ENCODE peak calls at places on chromosomes 3 and 15, in four cellular contexts. Y is HepG2, E is HEK293T, D is GM12878. O is an unnamed sample.

GRCh38 chr3:43766672-43767465 is 76.1 kb downstream of the ABHD5 start:
- DNase-seq in Y (no peak), E (no peak), D (no peak), O (no peak)

GRCh38 chr3:11810276-11810675 is 36.4 kb downstream of the TAMM41 start:
- DNase-seq in Y (no peak), E (no peak), D (no peak), O (no peak)

GRCh38 chr3:109702252-109702651 is 364.9 kb upstream of the DPPA4 start:
- DNase-seq in Y (no peak), E (no peak), D (no peak), O (no peak)

GRCh38 chr3:197730200-197730599 is 6.5 kb downstream of the RUBCN start:
- DNase-seq in Y (no peak), E (no peak), D (no peak), O (no peak)

GRCh38 chr15:85880501-85881190 is 85.9 kb upstream of the KLHL25 start:
- DNase-seq in Y (no peak), E (no peak), D (no peak), O (no peak)

GRCh38 chr15:75065467-75065850 is 42.1 kb downstream of the PPCDC start:
- DNase-seq in Y (peak), E (no peak), D (no peak), O (no peak)

GRCh38 chr3:58470363-58471024 is 21.4 kb upstream of the KCTD6 start:
- DNase-seq in Y (peak), E (no peak), D (no peak), O (no peak)

GRCh38 chr3:10442151-10442795 is 63.1 kb downstream of the ATP2B2 start:
- DNase-seq in Y (no peak), E (no peak), D (no peak), O (no peak)

GRCh38 chr3:170689218-170689874 is 103.5 kb upstream of the SLC7A14 start:
- DNase-seq in Y (no peak), E (no peak), D (no peak), O (no peak)

GRCh38 chr3:134406331-134407246 is 32.3 kb upstream of the AMOTL2 start:
- DNase-seq in Y (no peak), E (no peak), D (no peak), O (no peak)

GRCh38 chr3:186239321-186239720 is 122.7 kb downstream of the DGKG start:
- DNase-seq in Y (no peak), E (no peak), D (no peak), O (no peak)

GRCh38 chr15:84734794-84735479 is 13.5 kb upstream of the ZNF592 start:
- DNase-seq in Y (peak), E (peak), D (peak), O (peak)

GRCh38 chr3:126036056-126036549 is 47.8 kb downstream of the SLC41A3 start:
- DNase-seq in Y (no peak), E (no peak), D (no peak), O (no peak)

GRCh38 chr3:17632401-17633100 is 109.9 kb downstream of the TBC1D5 start:
- DNase-seq in Y (no peak), E (no peak), D (no peak), O (peak)

GRCh38 chr3:8490079-8490552 is 11.5 kb upstream of the LMCD1 start:
- DNase-seq in Y (peak), E (no peak), D (no peak), O (no peak)

GRCh38 chr3:54861248-54862067 is 66.4 kb downstream of the LRTM1 start:
- DNase-seq in Y (no peak), E (no peak), D (no peak), O (no peak)

GRCh38 chr3:29527251-29527650 is 246.4 kb downstream of the RBMS3 start:
- DNase-seq in Y (no peak), E (no peak), D (no peak), O (no peak)

GRCh38 chr15:83284563-83285283 is at the start of gene BNC1:
- DNase-seq in Y (no peak), E (no peak), D (no peak), O (no peak)

GRCh38 chr15:96362001-96362758 is 31.7 kb downstream of the NR2F2 start:
- DNase-seq in Y (no peak), E (no peak), D (no peak), O (no peak)

GRCh38 chr15:94293411-94294402 is 62.3 kb downstream of the MCTP2 start:
- DNase-seq in Y (no peak), E (no peak), D (no peak), O (no peak)

GRCh38 chr3:32147935-32148334 is 41.5 kb downstream of the GPD1L start:
- DNase-seq in Y (no peak), E (peak), D (no peak), O (no peak)

GRCh38 chr3:63914312-63914711 is 2.1 kb upstream of the SCAANT1 start:
- DNase-seq in Y (no peak), E (no peak), D (no peak), O (no peak)

GRCh38 chr3:15646924-15647511 is 45.5 kb downstream of the BTD start:
- DNase-seq in Y (no peak), E (no peak), D (no peak), O (no peak)

GRCh38 chr15:38878946-38879345 is 314.3 kb upstream of the RASGRP1 start:
- DNase-seq in Y (no peak), E (no peak), D (no peak), O (no peak)

GRCh38 chr3:8870134-8870533 is 93.1 kb downstream of the RAD18 start:
- DNase-seq in Y (no peak), E (no peak), D (no peak), O (no peak)

GRCh38 chr3:106281231-106281630 is 412.4 kb upstream of the CBLB start:
- DNase-seq in Y (no peak), E (no peak), D (no peak), O (no peak)

GRCh38 chr3:16090013-16090412 is 84.5 kb upstream of the GALNT15 start:
- DNase-seq in Y (peak), E (no peak), D (no peak), O (no peak)

GRCh38 chr3:141243295-141243707 is 11.7 kb downstream of the PXYLP1 start:
- DNase-seq in Y (no peak), E (peak), D (no peak), O (peak)

GRCh38 chr15:97652700-97653167 is 307.8 kb upstream of the ARRDC4 start:
- DNase-seq in Y (no peak), E (peak), D (no peak), O (no peak)

GRCh38 chr15:77533530-77533929 is 99.2 kb downstream of the LINGO1 start:
- DNase-seq in Y (no peak), E (no peak), D (no peak), O (no peak)

GRCh38 chr3:153165211-153165815 is 3.3 kb downstream of the RAP2B start:
- DNase-seq in Y (no peak), E (no peak), D (no peak), O (peak)

GRCh38 chr3:152301745-152302181 is 33.0 kb downstream of the MBNL1 start:
- DNase-seq in Y (no peak), E (no peak), D (no peak), O (no peak)

GRCh38 chr3:109081746-109082510 is 36.0 kb downstream of the MORC1 start:
- DNase-seq in Y (peak), E (peak), D (peak), O (peak)

DNA sequence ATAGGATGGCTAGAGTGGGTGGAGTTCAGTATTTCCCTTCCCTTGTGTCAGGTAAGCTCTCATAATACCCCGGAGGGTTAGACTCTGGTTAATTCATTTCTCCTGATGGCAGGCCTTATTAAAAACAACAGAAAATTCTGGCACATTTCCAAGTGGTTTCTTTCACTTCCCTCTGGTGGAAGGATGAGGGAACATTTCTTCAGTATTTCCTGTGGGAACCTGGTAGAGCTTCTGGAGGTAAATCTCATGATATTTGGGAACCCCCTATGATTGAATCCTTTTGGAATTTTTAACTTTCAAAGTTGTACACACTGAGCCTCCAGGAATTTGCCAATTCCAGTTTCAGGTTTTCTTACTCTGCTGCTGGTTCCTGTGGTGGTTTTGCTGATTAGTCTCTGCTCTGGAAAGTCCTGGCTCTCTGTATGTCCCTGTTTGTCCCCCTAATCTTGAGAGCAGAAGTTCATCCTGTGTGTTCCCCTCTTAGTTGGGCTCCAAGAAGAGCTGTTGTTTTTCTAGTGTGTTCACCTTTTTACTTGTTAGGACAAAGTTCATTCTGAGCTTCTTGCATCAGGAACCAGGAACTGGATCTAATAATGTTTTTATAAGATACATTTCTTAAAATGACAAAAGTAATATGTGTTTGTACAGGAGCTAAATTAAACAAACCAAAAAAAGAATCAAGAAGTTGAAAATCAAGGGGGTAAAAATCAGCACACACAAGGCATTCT is 12.1 kb downstream of the CHRNA7 start:
- DNase-seq in Y (no peak), E (peak), D (no peak), O (peak)
- TF ChIP-seq SP1 in Y (no peak), E (no peak), D (no peak), O (no peak)

DNA sequence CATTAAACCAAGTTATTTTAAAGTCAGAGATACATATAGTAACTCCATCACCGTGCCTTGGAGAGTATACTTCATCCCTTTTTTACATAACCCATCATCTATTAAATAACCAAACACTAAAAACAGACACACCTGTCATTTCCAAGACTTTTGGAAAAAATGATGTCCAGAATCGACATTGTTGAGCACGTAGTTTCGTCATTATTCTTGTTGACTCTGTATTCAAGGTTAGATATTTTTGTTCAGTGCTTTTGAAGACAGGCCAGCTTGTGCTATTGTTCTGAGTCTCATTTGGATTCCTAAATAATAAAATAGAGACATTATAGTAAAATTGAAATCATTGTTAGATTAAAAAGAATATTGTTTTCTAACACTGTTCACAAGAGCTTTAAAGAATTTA is 51.2 kb downstream of the BCHE start:
- DNase-seq in Y (no peak), E (no peak), D (no peak), O (no peak)
- TF ChIP-seq TARDBP in Y (no peak), E (no peak), D (no peak), O (no peak)

DNA sequence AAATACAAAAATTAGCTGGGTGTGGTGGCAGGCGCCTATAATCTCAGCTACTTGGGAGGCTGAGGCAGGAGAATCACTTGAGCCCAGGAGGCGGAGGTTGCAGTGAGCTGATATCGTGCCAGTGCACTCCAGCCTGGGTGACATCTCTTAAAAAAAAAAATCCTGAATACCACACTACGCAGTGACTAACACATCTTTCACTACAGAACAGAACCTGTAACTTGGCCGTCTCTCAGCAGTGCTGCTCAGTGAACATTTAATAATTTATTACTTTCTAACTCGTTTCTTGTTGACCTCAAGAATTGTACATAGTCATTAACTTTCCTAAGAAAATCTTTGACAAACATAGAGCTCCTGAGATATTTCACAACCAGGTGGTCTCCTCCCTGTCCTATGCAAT is 3.8 kb downstream of the GREM1 start:
- DNase-seq in Y (no peak), E (no peak), D (no peak), O (no peak)
- TF ChIP-seq SP1 in Y (no peak), E (no peak), D (no peak), O (no peak)

GRCh38 chr3:65402597-65402996 is 636.1 kb downstream of the MAGI1 start:
- DNase-seq in Y (no peak), E (no peak), D (no peak), O (no peak)

GRCh38 chr3:65406470-65406869 is 632.2 kb downstream of the MAGI1 start:
- DNase-seq in Y (peak), E (no peak), D (no peak), O (no peak)

GRCh38 chr3:65398953-65399352 is 639.8 kb downstream of the MAGI1 start:
- DNase-seq in Y (no peak), E (no peak), D (no peak), O (no peak)

GRCh38 chr3:65401359-65401810 is 637.3 kb downstream of the MAGI1 start:
- DNase-seq in Y (no peak), E (no peak), D (no peak), O (no peak)

GRCh38 chr3:65400893-65401292 is 637.8 kb downstream of the MAGI1 start:
- DNase-seq in Y (no peak), E (no peak), D (no peak), O (no peak)
- TF ChIP-seq TARDBP in Y (no peak), E (no peak), D (no peak), O (no peak)

GRCh38 chr3:45795882-45796765 is at the start of gene SLC6A20:
- DNase-seq in Y (no peak), E (no peak), D (no peak), O (no peak)

GRCh38 chr3:45795509-45795881 is 841 bp downstream of the SLC6A20 start:
- DNase-seq in Y (no peak), E (no peak), D (no peak), O (no peak)

GRCh38 chr3:45793482-45794176 is 2.7 kb downstream of the SLC6A20 start:
- DNase-seq in Y (no peak), E (no peak), D (no peak), O (no peak)

GRCh38 chr3:45792516-45793172 is 3.7 kb downstream of the SLC6A20 start:
- DNase-seq in Y (no peak), E (no peak), D (no peak), O (no peak)

GRCh38 chr3:45794177-45794560 is 2.2 kb downstream of the SLC6A20 start:
- DNase-seq in Y (no peak), E (no peak), D (no peak), O (no peak)
- TF ChIP-seq SP1 in Y (no peak), E (no peak), D (no peak), O (no peak)

GRCh38 chr15:64687167-64688085 is 88.0 kb downstream of the RBPMS2 start:
- DNase-seq in Y (no peak), E (no peak), D (no peak), O (no peak)

GRCh38 chr15:64686130-64686735 is 89.2 kb downstream of the RBPMS2 start:
- DNase-seq in Y (peak), E (peak), D (no peak), O (peak)

GRCh38 chr15:64683378-64683777 is 92.0 kb downstream of the RBPMS2 start:
- DNase-seq in Y (no peak), E (no peak), D (no peak), O (no peak)

GRCh38 chr15:64688179-64688578 is 87.2 kb downstream of the RBPMS2 start:
- DNase-seq in Y (no peak), E (no peak), D (no peak), O (no peak)

DNA sequence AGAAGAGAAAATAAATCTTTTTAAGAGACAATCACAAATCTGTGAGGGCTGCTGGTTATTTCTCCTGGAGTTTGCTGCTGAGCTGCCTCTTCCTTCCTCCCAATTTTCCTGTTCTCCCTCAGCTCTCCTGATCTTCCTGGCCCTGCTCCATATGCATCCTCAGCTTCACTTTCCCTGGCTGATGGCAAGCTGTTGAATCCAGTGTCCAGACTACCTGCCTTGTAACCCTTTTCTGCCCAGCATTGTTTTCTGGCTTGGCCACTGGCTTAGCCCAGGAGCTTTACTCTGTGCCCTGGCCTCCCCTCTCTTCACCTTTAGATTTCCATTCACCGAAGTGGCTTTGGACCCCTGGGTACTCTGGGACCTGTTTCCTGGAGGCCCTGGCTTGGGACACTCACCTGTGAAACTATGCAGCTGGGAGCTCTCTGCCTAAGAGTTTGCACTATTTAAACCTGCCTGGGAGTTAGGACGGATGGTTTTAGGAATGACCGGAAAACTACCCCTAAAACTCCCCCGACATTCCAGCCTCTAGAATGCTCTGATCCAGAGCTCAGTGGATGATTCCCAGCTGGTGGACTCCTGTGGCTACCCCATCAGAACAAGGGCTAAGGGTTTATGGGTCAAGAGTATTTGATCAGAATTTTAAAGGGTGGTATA is 90.0 kb downstream of the RBPMS2 start:
- DNase-seq in Y (no peak), E (no peak), D (no peak), O (no peak)
- TF ChIP-seq TARDBP in Y (no peak), E (no peak), D (no peak), O (no peak)

DNA sequence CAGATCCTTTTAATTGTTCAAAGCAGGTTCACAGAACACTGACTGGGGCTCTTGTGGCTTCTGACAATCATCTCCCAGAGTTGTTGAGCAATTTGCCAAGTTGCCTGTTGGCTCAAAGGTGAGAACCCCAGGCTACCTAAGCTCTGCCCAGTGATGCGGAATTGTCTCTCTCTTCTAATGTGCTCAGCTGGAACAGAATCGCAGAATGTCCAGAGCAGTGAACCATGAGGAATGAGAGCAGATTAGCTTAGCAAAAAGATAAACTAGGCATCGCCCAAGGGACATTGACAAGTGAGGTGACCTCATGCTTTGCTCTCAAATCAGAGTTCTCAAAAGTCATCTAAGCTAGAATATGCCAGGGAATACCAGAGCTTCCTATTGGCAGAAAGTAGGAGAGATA is 148.1 kb downstream of the WDR76 start:
- DNase-seq in Y (peak), E (peak), D (peak), O (no peak)
- TF ChIP-seq SP1 in Y (no peak), E (no peak), D (no peak), O (no peak)

GRCh38 chr15:91855241-91855640 is 1.7 kb downstream of the SLCO3A1 start:
- DNase-seq in Y (no peak), E (no peak), D (no peak), O (no peak)

GRCh38 chr15:91855684-91856553 is 2.4 kb downstream of the SLCO3A1 start:
- DNase-seq in Y (peak), E (peak), D (peak), O (no peak)

GRCh38 chr15:91860498-91860897 is 7.0 kb downstream of the SLCO3A1 start:
- DNase-seq in Y (no peak), E (no peak), D (no peak), O (no peak)

GRCh38 chr15:91857224-91857585 is 3.7 kb downstream of the SLCO3A1 start:
- DNase-seq in Y (no peak), E (no peak), D (no peak), O (no peak)

DNA sequence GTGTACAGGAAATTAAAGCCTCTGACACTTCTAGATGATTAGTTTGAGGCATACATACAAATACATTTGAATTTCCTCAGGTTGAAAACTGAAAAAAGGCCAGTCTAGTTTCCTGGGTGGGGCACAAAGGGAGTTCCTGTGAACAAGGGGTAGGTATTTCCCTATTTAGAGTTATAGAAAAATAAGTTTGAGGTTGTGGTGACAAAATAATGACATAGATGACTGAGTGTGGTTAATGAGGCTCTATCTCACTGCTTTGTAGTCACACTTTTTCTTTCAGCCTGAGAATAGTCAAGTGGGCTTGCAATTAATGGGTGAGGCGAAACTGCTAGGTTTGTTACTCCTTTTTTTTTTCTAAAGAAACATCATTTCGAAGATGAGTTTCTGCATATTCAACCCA is 4.3 kb downstream of the SLCO3A1 start:
- DNase-seq in Y (no peak), E (no peak), D (peak), O (no peak)
- TF ChIP-seq TARDBP in Y (no peak), E (no peak), D (no peak), O (no peak)

DNA sequence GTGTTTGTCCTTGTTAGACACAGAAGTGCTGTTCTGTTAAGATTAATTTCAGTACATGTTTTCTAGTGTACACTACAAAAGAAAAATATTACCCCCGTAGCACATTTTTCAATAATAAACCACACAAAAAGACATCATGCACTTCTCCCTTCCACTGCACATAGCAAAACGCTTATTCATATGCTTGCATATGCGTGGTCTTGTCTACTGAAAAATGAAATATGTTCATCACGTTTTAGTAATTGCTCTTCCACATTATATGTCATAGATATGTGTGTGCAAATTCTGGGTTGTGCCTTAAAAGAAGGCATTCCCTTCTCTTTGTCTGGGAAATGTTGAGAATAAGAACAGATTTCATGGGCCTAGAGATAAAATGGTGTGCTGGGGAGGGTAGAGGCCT is 353.9 kb downstream of the NSUN3 start:
- DNase-seq in Y (no peak), E (no peak), D (no peak), O (no peak)
- TF ChIP-seq SP1 in Y (no peak), E (no peak), D (no peak), O (no peak)